ENCODE peak calls at places on chromosomes 2 and 18, in five cellular contexts. N, X, U, Q and J are unnamed samples.

GRCh38 chr2:21656330-21657075 is 532.7 kb downstream of the TDRD15 start:
- DNase-seq in X (no peak), N (no peak), Q (no peak), U (no peak), J (no peak)

GRCh38 chr2:119674711-119675500 is 4.1 kb upstream of the TMEM177 start:
- DNase-seq in N (no peak), X (peak; percentile 10), U (no peak), Q (no peak), J (no peak)

GRCh38 chr2:113980946-113981345 is 91.1 kb downstream of the ACTR3 start:
- DNase-seq in U (no peak), X (no peak), Q (no peak), N (no peak), J (no peak)

GRCh38 chr2:101546376-101547058 is 71.6 kb upstream of the RFX8 start:
- DNase-seq in U (no peak), Q (no peak), X (no peak), N (no peak), J (no peak)

GRCh38 chr2:64295326-64296149 is 151.3 kb upstream of the PELI1 start:
- DNase-seq in X (no peak), U (no peak), Q (no peak), N (no peak), J (no peak)

GRCh38 chr2:106098081-106098480 is 96.0 kb downstream of the UXS1 start:
- DNase-seq in N (no peak), U (no peak), Q (peak; percentile 26), X (no peak), J (no peak)

GRCh38 chr2:223051580-223052375 is at the start of gene KCNE4:
- DNase-seq in U (no peak), X (no peak), N (peak; percentile 16), Q (peak; percentile 49), J (no peak)

GRCh38 chr2:17689010-17689409 is 64.6 kb downstream of the SMC6 start:
- DNase-seq in Q (no peak), U (no peak), X (no peak), N (no peak), J (no peak)

GRCh38 chr2:54386993-54387590 is 69.0 kb upstream of the SPTBN1 start:
- DNase-seq in U (no peak), X (no peak), N (peak; percentile 45), Q (no peak), J (no peak)

GRCh38 chr2:209773377-209773776 is 1.7 kb downstream of the UNC80 start:
- DNase-seq in X (no peak), N (no peak), U (no peak), Q (no peak), J (no peak)

GRCh38 chr2:88545118-88545517 is 82.1 kb downstream of the EIF2AK3 start:
- DNase-seq in X (no peak), Q (peak; percentile 18), U (no peak), N (no peak), J (peak; percentile 26)

GRCh38 chr2:173204316-173204715 is 128.7 kb downstream of the MAP3K20 start:
- DNase-seq in Q (no peak), U (no peak), N (no peak), X (no peak), J (no peak)

GRCh38 chr2:78982638-78983330 is 42.7 kb upstream of the REG3G start:
- DNase-seq in U (no peak), X (no peak), Q (no peak), N (no peak), J (no peak)

GRCh38 chr2:239824866-239825704 is 200.1 kb downstream of the NDUFA10 start:
- DNase-seq in U (peak; percentile 30), N (no peak), X (no peak), Q (no peak), J (no peak)

GRCh38 chr2:51483720-51484119 is 451.8 kb upstream of the NRXN1 start:
- DNase-seq in X (no peak), U (no peak), Q (no peak), N (no peak), J (no peak)

GRCh38 chr2:240997856-240998705 is at the start of gene SNED1:
- DNase-seq in N (peak; percentile 94), Q (peak; percentile 88), X (peak; percentile 75), U (peak; percentile 96), J (no peak)

GRCh38 chr2:98090951-98091350 is 4.0 kb downstream of the VWA3B start:
- DNase-seq in U (no peak), Q (peak; percentile 66), X (no peak), N (no peak), J (no peak)

GRCh38 chr2:26805241-26805676 is 19.4 kb downstream of the CENPA start:
- DNase-seq in X (no peak), U (no peak), N (no peak), Q (no peak), J (no peak)

GRCh38 chr2:167756427-167756826 is 491.0 kb downstream of the STK39 start:
- DNase-seq in U (no peak), X (no peak), Q (no peak), N (no peak), J (no peak)

GRCh38 chr2:172429351-172429968 is 2.1 kb downstream of the ITGA6 start:
- DNase-seq in U (no peak), N (no peak), Q (no peak), X (peak; percentile 49), J (no peak)

GRCh38 chr18:42113529-42114191 is 158.6 kb downstream of the PIK3C3 start:
- DNase-seq in X (no peak), N (no peak), U (no peak), Q (no peak), J (no peak)

GRCh38 chr2:6308986-6309385 is 556.7 kb downstream of the CMPK2 start:
- DNase-seq in U (no peak), N (no peak), X (no peak), Q (no peak), J (no peak)

GRCh38 chr2:159562248-159562647 is 54.1 kb downstream of the BAZ2B start:
- DNase-seq in U (no peak), Q (no peak), N (no peak), X (no peak), J (no peak)

GRCh38 chr2:10278763-10279471 is 23.8 kb upstream of the HPCAL1 start:
- DNase-seq in U (peak; percentile 53), Q (no peak), X (no peak), N (no peak), J (no peak)

GRCh38 chr2:50207881-50208280 is 824.1 kb downstream of the NRXN1 start:
- DNase-seq in X (no peak), U (no peak), Q (no peak), N (no peak), J (no peak)

GRCh38 chr2:226607379-226607778 is 192.2 kb downstream of the IRS1 start:
- DNase-seq in N (no peak), U (no peak), X (no peak), Q (no peak), J (no peak)

GRCh38 chr2:68465081-68465916 is 1.8 kb downstream of the FBXO48 start:
- DNase-seq in U (no peak), N (no peak), X (no peak), Q (no peak), J (no peak)

GRCh38 chr2:98356729-98357128 is 10.5 kb downstream of the CNGA3 start:
- DNase-seq in N (no peak), U (no peak), Q (no peak), X (no peak), J (no peak)

GRCh38 chr2:187302146-187302545 is 145.9 kb downstream of the CALCRL start:
- DNase-seq in Q (no peak), X (no peak), U (no peak), N (no peak), J (no peak)

GRCh38 chr2:117972466-117973123 is 41.3 kb downstream of the CCDC93 start:
- DNase-seq in Q (no peak), X (no peak), U (no peak), N (no peak), J (no peak)

GRCh38 chr18:10139783-10140410 is 226.1 kb downstream of the VAPA start:
- DNase-seq in U (no peak), X (no peak), Q (no peak), N (no peak), J (no peak)

GRCh38 chr18:24934231-24934932 is 417.6 kb downstream of the ZNF521 start:
- DNase-seq in X (no peak), Q (no peak), N (no peak), U (no peak), J (no peak)

GRCh38 chr18:24935896-24936295 is 416.1 kb downstream of the ZNF521 start:
- DNase-seq in U (no peak), X (no peak), N (no peak), Q (no peak), J (no peak)

GRCh38 chr18:24935008-24935407 is 417.0 kb downstream of the ZNF521 start:
- DNase-seq in X (no peak), U (no peak), Q (no peak), N (no peak), J (no peak)

GRCh38 chr18:24940416-24940815 is 411.6 kb downstream of the ZNF521 start:
- DNase-seq in U (no peak), X (no peak), N (no peak), Q (no peak), J (no peak)

GRCh38 chr18:24937624-24938285 is 414.2 kb downstream of the ZNF521 start:
- DNase-seq in X (no peak), U (no peak), N (no peak), Q (no peak), J (no peak)
- TF ChIP-seq CTCF in X (no peak), U (no peak), N (no peak), Q (no peak), J (no peak)

GRCh38 chr2:69694894-69695849 is 46.8 kb upstream of the ANXA4 start:
- DNase-seq in Q (no peak), N (no peak), U (no peak), X (no peak), J (no peak)
- H3K4me3 ChIP-seq in Q (no peak overlapping the region), N (no peak overlapping the region), U (no peak overlapping the region), X (no peak overlapping the region), J (no peak overlapping the region)

GRCh38 chr18:77059294-77059916 is 73.2 kb downstream of the MBP start:
- DNase-seq in Q (peak; percentile 77), U (no peak), N (no peak), X (no peak), J (no peak)
- TF ChIP-seq CTCF in Q (peak; percentile 58), U (peak; percentile 59), N (peak; percentile 72), X (peak; percentile 33), J (peak; percentile 52)

GRCh38 chr2:66692521-66692920 is 257.6 kb downstream of the MEIS1 start:
- DNase-seq in U (no peak), N (no peak), X (no peak), Q (no peak), J (no peak)

GRCh38 chr2:66694087-66694858 is 259.3 kb downstream of the MEIS1 start:
- DNase-seq in U (no peak), Q (no peak), X (no peak), N (no peak), J (no peak)

GRCh38 chr2:66691199-66691975 is 256.5 kb downstream of the MEIS1 start:
- DNase-seq in X (no peak), N (no peak), Q (no peak), U (no peak), J (no peak)

GRCh38 chr2:66695211-66695735 is 260.3 kb downstream of the MEIS1 start:
- DNase-seq in N (no peak), U (no peak), Q (no peak), X (no peak), J (no peak)

GRCh38 chr2:66693007-66693965 is 258.4 kb downstream of the MEIS1 start:
- DNase-seq in Q (no peak), N (no peak), U (no peak), X (no peak), J (no peak)
- H3K4me3 ChIP-seq in Q (no peak overlapping the region), N (no peak overlapping the region), U (peak overlapping the region; percentile 34), X (no peak overlapping the region), J (no peak overlapping the region)